ENCODE peak calls at places on chromosomes 5 and 9, in five cellular contexts. F, B, Y, V and R are unnamed samples.
A peak's percentile ranks its signal among the peaks of the same experiment; 100 is the strongest.

GRCh38 chr5:10317825-10318682 is 10.4 kb upstream of the CMBL start:
- DNase-seq in F (no peak), B (no peak), Y (no peak), V (no peak), R (no peak)

GRCh38 chr5:8247485-8247884 is 378.5 kb downstream of the MTRR start:
- DNase-seq in F (no peak), B (no peak), Y (no peak), V (no peak), R (no peak)

GRCh38 chr5:148542812-148543211 is 111.5 kb downstream of the HTR4 start:
- DNase-seq in F (no peak), B (no peak), Y (no peak), V (no peak), R (no peak)

GRCh38 chr9:112905084-112905483 is 14.4 kb upstream of the SLC46A2 start:
- DNase-seq in F (no peak), B (no peak), Y (no peak), V (no peak), R (no peak)

GRCh38 chr5:1152156-1152555 is 40.3 kb upstream of the SLC12A7 start:
- DNase-seq in F (no peak), B (no peak), Y (no peak), V (no peak), R (no peak)

GRCh38 chr5:126754609-126755008 is 22.3 kb upstream of the LMNB1 start:
- DNase-seq in F (no peak), B (no peak), Y (no peak), V (no peak), R (no peak)

GRCh38 chr5:176899946-176900782 is 1.0 kb upstream of the HK3 start:
- DNase-seq in F (no peak), B (no peak), Y (no peak), V (no peak), R (no peak)

GRCh38 chr9:132169672-132170392 is 8.0 kb downstream of the NTNG2 start:
- DNase-seq in F (peak; percentile 56), B (peak; percentile 60), Y (peak; percentile 88), V (peak; percentile 85), R (no peak)

GRCh38 chr5:26232706-26233105 is 805.7 kb downstream of the CDH9 start:
- DNase-seq in F (no peak), B (no peak), Y (no peak), V (no peak), R (no peak)

GRCh38 chr5:135373747-135374515 is 25.1 kb downstream of the MACROH2A1 start:
- DNase-seq in F (no peak), B (no peak), Y (no peak), V (no peak), R (no peak)

GRCh38 chr9:69171517-69171916 is 2.6 kb upstream of the TJP2 start:
- DNase-seq in F (no peak), B (no peak), Y (no peak), V (no peak), R (no peak)

GRCh38 chr5:168425997-168426863 is 60.0 kb upstream of the RARS1 start:
- DNase-seq in F (no peak), B (no peak), Y (no peak), V (no peak), R (no peak)

GRCh38 chr5:157446077-157446930 is 13.7 kb upstream of the NIPAL4 start:
- DNase-seq in F (no peak), B (no peak), Y (no peak), V (no peak), R (no peak)

GRCh38 chr5:180126716-180127681 is 55.4 kb upstream of the RNF130 start:
- DNase-seq in F (peak; percentile 56), B (peak; percentile 47), Y (peak; percentile 57), V (peak; percentile 80), R (no peak)

GRCh38 chr9:116471093-116471906 is 215.8 kb upstream of the TRIM32 start:
- DNase-seq in F (peak; percentile 22), B (no peak), Y (peak; percentile 97), V (no peak), R (no peak)

GRCh38 chr5:135027318-135027698 is 6.7 kb downstream of the PITX1 start:
- DNase-seq in F (no peak), B (no peak), Y (peak; percentile 58), V (no peak), R (no peak)

GRCh38 chr5:55446690-55447351 is 87.9 kb downstream of the PLPP1 start:
- DNase-seq in F (no peak), B (no peak), Y (no peak), V (no peak), R (no peak)

GRCh38 chr9:35660966-35661413 is 2.9 kb downstream of the CCDC107 start:
- DNase-seq in F (no peak), B (no peak), Y (peak; percentile 56), V (no peak), R (no peak)

GRCh38 chr9:95506692-95507455 is 9.9 kb downstream of the PTCH1 start:
- DNase-seq in F (peak; percentile 35), B (no peak), Y (peak; percentile 67), V (peak; percentile 49), R (no peak)
- TF ChIP-seq CTCF in F (no peak), B (no peak), Y (no peak), V (no peak), R (peak; percentile 13)

GRCh38 chr9:89743216-89743575 is 138.4 kb downstream of the GADD45G start:
- DNase-seq in F (peak; percentile 18), B (no peak), Y (no peak), V (peak; percentile 61), R (peak; percentile 19)
- TF ChIP-seq CTCF in F (no peak), B (no peak), Y (no peak), V (no peak), R (no peak)

DNA sequence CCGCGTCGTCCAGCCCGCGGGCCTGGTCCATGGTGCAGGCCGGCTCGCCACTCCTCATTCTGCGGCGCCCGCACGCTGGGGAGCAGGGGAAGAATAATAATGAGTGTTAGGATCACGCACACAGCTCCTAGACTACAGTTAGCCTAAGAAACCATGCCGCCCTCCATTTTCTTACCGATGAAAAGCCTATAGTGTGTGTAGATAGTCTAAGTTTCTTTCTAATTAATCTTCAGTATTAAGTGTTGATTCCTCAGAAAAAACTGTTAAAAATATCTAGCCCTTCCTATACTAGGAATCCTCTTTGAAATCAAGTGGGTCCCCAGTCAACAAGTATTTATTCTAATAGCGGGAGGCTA is 9.3 kb downstream of the ZBED3 start:
- DNase-seq in F (no peak), B (no peak), Y (no peak), V (no peak), R (no peak)
- TF ChIP-seq CTCF in F (no peak), B (no peak), Y (no peak), V (no peak), R (no peak)

GRCh38 chr5:108381955-108382783 is at the start of gene FBXL17:
- DNase-seq in F (peak; percentile 81), B (peak; percentile 82), Y (peak; percentile 98), V (peak; percentile 91), R (peak; percentile 92)
- TF ChIP-seq CTCF in F (no peak), B (peak; percentile 2), Y (no peak), V (no peak), R (no peak)

DNA sequence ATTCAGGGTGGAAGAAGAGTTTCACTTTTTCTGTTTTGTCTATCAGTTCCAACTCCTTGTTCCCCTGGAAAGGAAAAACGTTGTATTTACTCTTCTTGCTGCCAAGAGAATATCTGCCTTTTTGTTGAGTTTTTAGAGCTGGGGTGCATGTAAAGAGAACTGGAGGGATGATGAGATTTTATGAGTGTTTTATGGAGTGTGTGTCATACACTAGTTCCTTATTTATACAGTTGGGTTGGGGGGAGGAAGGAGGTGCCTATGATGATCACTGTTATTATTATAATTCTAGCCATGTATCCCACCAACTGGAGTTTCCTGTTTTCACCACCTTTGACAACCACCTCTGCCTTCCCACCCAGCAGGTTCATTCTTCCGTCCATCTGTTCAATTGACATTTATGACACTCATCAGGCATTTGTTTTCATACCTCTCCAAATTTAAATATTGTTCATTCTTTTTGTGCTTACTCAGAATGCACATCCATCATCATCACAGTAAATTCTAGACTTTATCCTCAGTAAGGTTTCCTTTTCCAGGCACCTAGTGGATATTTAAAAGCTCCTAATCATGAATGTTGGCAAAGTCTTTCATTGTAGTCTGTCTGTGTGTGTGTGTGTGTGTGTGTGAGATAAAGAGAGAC is 97.9 kb upstream of the MPDZ start:
- DNase-seq in F (no peak), B (no peak), Y (no peak), V (no peak), R (no peak)
- TF ChIP-seq CTCF in F (no peak), B (no peak), Y (no peak), V (no peak), R (no peak)

GRCh38 chr5:150487199-150488061 is 20.5 kb upstream of the NDST1 start:
- DNase-seq in F (no peak), B (no peak), Y (no peak), V (no peak), R (no peak)
- TF ChIP-seq CTCF in F (no peak), B (peak; percentile 20), Y (peak; percentile 22), V (peak; percentile 27), R (peak; percentile 24)

GRCh38 chr5:38780950-38781349 is 64.9 kb upstream of the OSMR start:
- DNase-seq in F (no peak), B (no peak), Y (no peak), V (no peak), R (no peak)

GRCh38 chr5:38777111-38777510 is 68.7 kb upstream of the OSMR start:
- DNase-seq in F (no peak), B (no peak), Y (no peak), V (no peak), R (no peak)

GRCh38 chr5:38783011-38783551 is 62.7 kb upstream of the OSMR start:
- DNase-seq in F (no peak), B (no peak), Y (no peak), V (no peak), R (no peak)

GRCh38 chr5:38782185-38782584 is 63.6 kb upstream of the OSMR start:
- DNase-seq in F (no peak), B (no peak), Y (no peak), V (no peak), R (no peak)

GRCh38 chr5:38780316-38780715 is 65.5 kb upstream of the OSMR start:
- DNase-seq in F (no peak), B (no peak), Y (no peak), V (no peak), R (no peak)
- TF ChIP-seq CTCF in F (no peak), B (no peak), Y (no peak), V (no peak), R (no peak)